ENCODE peak calls at places on chromosomes 2 and 18, in six cellular contexts. R is H1; P is brain microvascular endothelial cell; Z is fibroblast of lung; S is tibial nerve; M is CD8-positive, alpha-beta T cell. G is an unnamed sample.

GRCh38 chr2:64586883-64587481 is 62.9 kb downstream of the AFTPH start:
- DNase-seq in Z (peak), P (peak), S (no peak), M (no peak), R (no peak), G (peak)

GRCh38 chr2:47569658-47570398 is 166.9 kb downstream of the MSH2 start:
- DNase-seq in R (no peak), P (no peak), M (no peak), S (no peak), Z (no peak), G (peak)

GRCh38 chr18:74284501-74285004 is 7.2 kb downstream of the CYB5A start:
- DNase-seq in M (no peak), S (no peak), P (no peak), Z (peak), R (no peak), G (no peak)

GRCh38 chr2:216109962-216110614 is 940 bp downstream of the XRCC5 start:
- DNase-seq in M (no peak), R (no peak), S (no peak), Z (peak), P (peak), G (peak)

GRCh38 chr2:190679391-190679790 is 30.5 kb downstream of the NAB1 start:
- DNase-seq in Z (no peak), R (no peak), P (no peak), S (no peak), M (no peak), G (no peak)

GRCh38 chr2:27186613-27187345 is 25.1 kb upstream of the ATRAID start:
- DNase-seq in P (no peak), M (no peak), Z (no peak), R (no peak), S (no peak), G (no peak)

GRCh38 chr2:168851674-168852320 is 38.4 kb downstream of the SPC25 start:
- DNase-seq in Z (peak), M (no peak), R (no peak), P (peak), S (no peak), G (peak)

GRCh38 chr2:180562378-180562777 is 418.0 kb upstream of the UBE2E3 start:
- DNase-seq in P (no peak), R (no peak), Z (peak), M (no peak), S (no peak), G (peak)

GRCh38 chr2:207253946-207254345 is 88.2 kb upstream of the KLF7 start:
- DNase-seq in S (no peak), R (no peak), P (peak), Z (peak), M (no peak), G (peak)

GRCh38 chr18:56488739-56489138 is 149.7 kb downstream of the TXNL1 start:
- DNase-seq in Z (no peak), M (no peak), S (no peak), R (no peak), P (no peak), G (no peak)

GRCh38 chr2:164839914-164840457 is 1.6 kb downstream of the COBLL1 start:
- DNase-seq in P (peak), S (no peak), M (no peak), R (no peak), Z (peak), G (no peak)

GRCh38 chr2:27202829-27203228 is 9.0 kb upstream of the ATRAID start:
- DNase-seq in Z (no peak), M (no peak), P (no peak), R (no peak), S (no peak), G (no peak)

GRCh38 chr2:761384-761783 is 84.2 kb upstream of the TMEM18 start:
- DNase-seq in M (no peak), R (no peak), S (no peak), P (no peak), Z (no peak), G (no peak)

GRCh38 chr2:15640784-15641183 is 49.1 kb downstream of the DDX1 start:
- DNase-seq in M (no peak), Z (no peak), S (no peak), P (no peak), R (no peak), G (no peak)

GRCh38 chr18:49510393-49511115 is 23.5 kb upstream of the C18orf32 start:
- DNase-seq in M (peak), R (no peak), S (peak), Z (peak), P (peak), G (peak)

GRCh38 chr2:187550797-187551306 is 3.4 kb downstream of the TFPI start:
- DNase-seq in Z (no peak), P (no peak), R (no peak), S (no peak), M (no peak), G (no peak)

GRCh38 chr2:142136571-142136970 is 5.8 kb upstream of the LRP1B start:
- DNase-seq in R (no peak), Z (no peak), P (no peak), S (no peak), M (no peak), G (no peak)

GRCh38 chr2:221096651-221097567 is 475.2 kb downstream of the EPHA4 start:
- DNase-seq in P (no peak), Z (no peak), S (no peak), M (no peak), R (no peak), G (no peak)

GRCh38 chr2:9027884-9028283 is 24.4 kb upstream of the MBOAT2 start:
- DNase-seq in S (no peak), M (no peak), Z (no peak), P (no peak), R (no peak), G (no peak)

GRCh38 chr2:204751472-204751871 is 206.2 kb downstream of the PARD3B start:
- DNase-seq in S (no peak), P (no peak), R (no peak), M (no peak), Z (no peak), G (no peak)

GRCh38 chr18:47601608-47602272 is 328.7 kb downstream of the SMAD2 start:
- DNase-seq in S (no peak), R (no peak), P (no peak), M (no peak), Z (no peak), G (no peak)

GRCh38 chr2:101501443-101501842 is 26.5 kb upstream of the RFX8 start:
- DNase-seq in R (no peak), Z (no peak), M (no peak), S (no peak), P (no peak), G (no peak)

GRCh38 chr18:77700051-77700450 is 450.4 kb downstream of the GALR1 start:
- DNase-seq in R (no peak), S (no peak), P (no peak), Z (no peak), M (no peak), G (no peak)

GRCh38 chr2:72113847-72114692 is 33.6 kb downstream of the CYP26B1 start:
- DNase-seq in R (no peak), Z (no peak), S (no peak), P (no peak), M (no peak), G (no peak)

GRCh38 chr2:111250448-111251030 is 129.8 kb downstream of the BCL2L11 start:
- DNase-seq in Z (no peak), P (no peak), M (no peak), R (no peak), S (no peak), G (peak)

GRCh38 chr2:238925281-238925680 is 77.4 kb downstream of the TWIST2 start:
- DNase-seq in Z (no peak), P (no peak), S (no peak), R (no peak), M (no peak), G (no peak)

GRCh38 chr2:115124817-115125216 is 682.4 kb downstream of the DPP10 start:
- DNase-seq in P (no peak), M (no peak), S (no peak), R (no peak), Z (no peak), G (no peak)

GRCh38 chr2:86035883-86036789 is 69.5 kb downstream of the POLR1A start:
- DNase-seq in S (peak), M (peak), P (peak), Z (peak), R (no peak), G (peak)

GRCh38 chr2:49837894-49838293 is 683.6 kb upstream of the FSHR start:
- DNase-seq in P (no peak), R (no peak), Z (no peak), S (no peak), M (no peak), G (no peak)

GRCh38 chr2:17573085-17573805 is 32.7 kb downstream of the VSNL1 start:
- DNase-seq in M (no peak), S (no peak), P (no peak), R (no peak), Z (peak), G (peak)

GRCh38 chr2:124025349-124025720 is 248 bp downstream of the CNTNAP5 start:
- DNase-seq in R (no peak), M (no peak), S (no peak), Z (no peak), P (no peak), G (no peak)

GRCh38 chr2:62354771-62355550 is 151.0 kb downstream of the TMEM17 start:
- DNase-seq in M (no peak), Z (no peak), P (no peak), S (no peak), R (peak), G (no peak)

GRCh38 chr18:8946046-8946838 is 156.3 kb upstream of the NDUFV2 start:
- DNase-seq in P (peak), R (no peak), Z (peak), M (no peak), S (no peak), G (peak)

DNA sequence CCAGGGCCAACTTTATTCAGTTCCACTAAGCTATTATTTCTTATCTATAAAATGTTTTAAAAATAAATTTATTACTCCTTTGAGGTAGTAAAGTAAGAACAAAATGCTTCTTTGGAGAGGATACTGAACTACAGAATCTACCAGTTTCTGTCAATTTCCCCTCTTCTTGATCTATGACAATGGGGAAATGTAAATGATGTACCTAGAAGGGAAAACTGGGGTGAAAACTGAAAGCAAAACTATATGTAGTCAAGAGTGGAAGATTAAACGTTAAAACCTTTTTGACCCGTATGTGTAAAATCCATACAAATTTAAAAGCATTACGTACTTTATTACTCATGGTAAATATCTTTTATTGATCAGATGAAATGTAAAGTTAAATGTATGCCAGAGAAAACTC is 1287.8 kb upstream of the TMEFF2 start:
- DNase-seq in S (no peak), Z (no peak), P (no peak), M (no peak), R (no peak), G (no peak)
- H3K4me3 ChIP-seq in S (no peak), Z (no peak), P (no peak), M (no peak), R (no peak), G (no peak)

DNA sequence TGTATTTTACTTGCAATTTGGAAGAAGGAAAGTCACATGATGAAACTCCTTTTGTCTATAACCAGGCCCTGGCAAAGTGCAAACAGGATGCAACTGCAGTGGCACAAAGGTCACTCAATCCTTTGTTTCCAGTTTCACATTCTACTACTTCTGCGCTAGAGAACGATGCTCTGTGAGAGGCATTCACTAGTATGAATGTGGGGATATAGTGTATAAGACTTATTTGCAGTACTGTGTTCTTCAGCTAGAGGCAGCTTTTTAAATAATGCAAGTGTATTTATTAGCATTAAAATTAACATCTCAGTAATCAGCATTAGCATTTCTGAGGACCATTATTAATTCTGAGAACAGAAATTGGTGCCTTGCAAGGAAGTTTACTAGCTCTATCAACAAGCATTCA is 68.9 kb downstream of the PRPF40A start:
- DNase-seq in M (no peak), Z (peak), R (no peak), S (no peak), P (no peak), G (peak)
- TF ChIP-seq CTCF in M (no peak), Z (no peak), R (no peak), S (no peak), P (peak), G (peak)

DNA sequence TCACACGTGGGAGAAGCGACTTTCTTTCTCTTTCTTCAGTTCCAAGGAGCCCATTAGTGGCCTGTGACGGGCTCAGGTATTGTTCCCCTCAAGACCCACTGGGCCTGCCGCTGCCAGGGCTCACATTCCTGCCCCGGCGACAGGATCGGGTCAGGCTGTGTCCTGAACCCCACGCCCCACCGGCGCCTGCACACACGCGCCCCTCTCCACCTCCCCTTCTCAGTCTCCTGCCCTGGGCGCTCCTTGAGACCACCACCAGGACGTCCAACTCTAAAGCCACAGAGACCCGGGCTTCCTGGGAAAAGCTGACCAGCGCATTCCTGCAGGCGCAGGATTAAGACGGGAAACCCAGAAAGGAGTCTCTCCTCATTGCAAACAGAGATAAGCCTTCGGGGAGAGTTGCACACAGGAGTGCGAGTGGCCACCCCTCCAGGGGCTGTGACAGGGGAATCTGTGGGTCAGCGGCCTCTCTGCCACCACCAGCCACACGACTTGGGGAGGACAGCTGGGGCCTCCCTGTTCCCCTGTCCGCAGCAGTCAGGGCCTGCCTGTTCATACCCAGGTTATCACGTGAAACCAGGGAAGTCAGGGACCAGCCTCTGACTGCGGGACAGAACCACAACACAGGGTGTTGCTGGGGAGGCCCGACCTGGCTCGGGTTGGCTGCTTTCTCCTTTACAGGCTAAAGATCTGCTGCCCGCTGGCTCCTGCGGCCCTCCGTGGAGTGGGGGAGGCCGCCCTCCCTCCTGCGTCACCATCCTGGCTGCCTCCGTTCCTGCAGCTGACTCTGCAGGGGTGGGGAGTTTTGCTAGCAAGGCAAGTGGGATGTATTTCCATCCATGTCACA is 88.8 kb downstream of the ZCCHC2 start:
- DNase-seq in R (no peak), P (no peak), Z (no peak), M (no peak), S (no peak), G (no peak)
- H3K4me3 ChIP-seq in R (peak), P (no peak), Z (peak), M (no peak), S (peak), G (no peak)

DNA sequence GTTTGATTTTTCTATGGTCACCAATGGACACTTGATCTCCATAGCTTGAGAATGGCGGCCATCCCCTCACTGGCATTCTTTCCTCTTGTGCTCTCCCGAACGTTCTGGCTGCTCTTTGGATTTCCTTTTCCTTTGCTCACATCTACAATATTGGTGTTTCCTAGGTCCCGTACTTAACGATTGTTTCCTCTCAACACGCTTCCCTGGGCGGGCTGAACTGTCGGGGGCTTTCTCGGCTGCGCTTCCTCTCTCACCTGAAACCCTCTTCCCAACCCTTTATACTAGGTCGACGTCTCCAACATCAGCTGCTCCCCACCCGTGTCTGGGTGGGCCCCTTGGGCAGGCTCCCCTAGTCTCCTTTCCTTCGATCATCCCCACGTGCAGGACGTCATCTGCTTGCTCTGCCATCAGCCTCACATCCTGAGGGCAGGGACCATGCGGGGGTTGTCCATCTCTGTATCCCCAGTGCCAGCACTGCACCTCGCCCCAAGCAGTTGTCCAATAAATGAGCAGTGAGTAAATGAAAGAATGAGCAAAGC is 634 bp upstream of the DIS3L2 start:
- DNase-seq in Z (no peak), M (no peak), R (no peak), S (no peak), P (no peak), G (no peak)
- TF ChIP-seq CTCF in Z (no peak), M (no peak), R (no peak), S (no peak), P (no peak), G (no peak)

DNA sequence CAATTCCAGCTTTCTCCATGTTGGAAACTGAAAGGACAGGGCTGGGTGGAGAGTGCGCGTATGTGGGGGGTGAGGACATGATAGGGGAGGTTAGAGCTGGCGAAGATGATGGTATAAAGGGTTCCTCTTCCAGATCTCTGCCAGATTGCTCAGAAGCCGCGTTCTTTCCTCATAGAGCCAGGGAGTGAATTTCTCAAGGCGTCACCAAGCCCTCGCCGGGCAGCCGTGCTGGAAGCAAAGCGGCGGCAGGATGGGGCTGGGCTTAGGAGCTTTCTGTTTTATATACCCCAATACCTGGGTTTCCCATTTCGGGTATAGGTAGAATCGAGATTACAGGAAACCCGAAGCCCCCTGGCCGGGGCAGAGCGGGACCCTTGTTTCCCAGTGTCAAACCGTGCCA is 43.8 kb downstream of the DDX18 start:
- DNase-seq in P (no peak), S (no peak), M (no peak), R (no peak), Z (no peak), G (no peak)
- H3K4me3 ChIP-seq in P (no peak), S (no peak), M (no peak), R (peak), Z (no peak), G (no peak)